ENCODE peak calls at places on chromosome 20, in five cellular contexts. C is aorta, V is HT1080, Z is AML-193, U is T1000. L is an unnamed sample.

GRCh38 chr20:1664911-1665310 is 7.3 kb upstream of the SIRPG start:
- DNase-seq in C (no peak), V (no peak), Z (no peak), U (no peak), L (no peak)

GRCh38 chr20:11153819-11154218 is 480.0 kb upstream of the JAG1 start:
- DNase-seq in Z (no peak), V (no peak), C (no peak), U (no peak), L (no peak)

GRCh38 chr20:58227391-58228102 is 906 bp downstream of the ANKRD60 start:
- DNase-seq in Z (no peak), V (no peak), C (no peak), U (no peak), L (no peak)

GRCh38 chr20:63032861-63033634 is 26.3 kb upstream of the BHLHE23 start:
- DNase-seq in V (no peak), C (peak), Z (no peak), U (no peak), L (no peak)

GRCh38 chr20:41738584-41739193 is 120.5 kb upstream of the CHD6 start:
- DNase-seq in U (no peak), C (no peak), V (peak), Z (peak), L (peak)

GRCh38 chr20:19764207-19764606 is 6.1 kb downstream of the RIN2 start:
- DNase-seq in V (no peak), Z (no peak), U (no peak), C (no peak), L (no peak)

GRCh38 chr20:28562510-28562898 is 2695.0 kb upstream of the DEFB115 start:
- DNase-seq in U (no peak), C (no peak), V (peak), Z (no peak), L (no peak)

GRCh38 chr20:31474097-31474436 is 860 bp downstream of the DEFB124 start:
- DNase-seq in C (no peak), V (no peak), U (no peak), Z (no peak), L (no peak)

GRCh38 chr20:41632896-41633295 is 14.7 kb upstream of the CHD6 start:
- DNase-seq in V (peak), C (no peak), U (no peak), Z (peak), L (no peak)

GRCh38 chr20:32004963-32005362 is 5.3 kb upstream of the CCM2L start:
- DNase-seq in U (no peak), C (no peak), Z (peak), V (peak), L (no peak)

GRCh38 chr20:13525225-13525940 is 113.3 kb downstream of the TASP1 start:
- DNase-seq in U (peak), Z (no peak), C (no peak), V (peak), L (no peak)

GRCh38 chr20:41650221-41650948 is 32.2 kb upstream of the CHD6 start:
- DNase-seq in V (no peak), C (no peak), U (no peak), Z (no peak), L (no peak)

GRCh38 chr20:49384437-49385434 is 97.7 kb downstream of the KCNB1 start:
- DNase-seq in C (peak), V (peak), U (no peak), Z (peak), L (peak)

GRCh38 chr20:62578294-62578897 is 63.9 kb upstream of the SLCO4A1 start:
- DNase-seq in C (no peak), Z (no peak), V (peak), U (no peak), L (no peak)

GRCh38 chr20:62480318-62480717 is 4.5 kb upstream of the GATA5 start:
- DNase-seq in V (no peak), C (no peak), U (no peak), Z (no peak), L (no peak)

GRCh38 chr20:43988451-43988850 is 73.8 kb downstream of the TOX2 start:
- DNase-seq in V (no peak), U (no peak), C (no peak), Z (no peak), L (no peak)

GRCh38 chr20:46299078-46299477 is 9.2 kb downstream of the CDH22 start:
- DNase-seq in C (no peak), V (no peak), U (no peak), Z (no peak), L (no peak)

GRCh38 chr20:8853805-8854338 is 215.0 kb upstream of the PLCB4 start:
- DNase-seq in U (no peak), C (no peak), V (peak), Z (peak), L (peak)

GRCh38 chr20:37849169-37849568 is 53.8 kb upstream of the VSTM2L start:
- DNase-seq in Z (no peak), V (no peak), C (no peak), U (no peak), L (no peak)

GRCh38 chr20:47356220-47356525 is 326 bp downstream of the ZMYND8 start:
- DNase-seq in V (no peak), Z (no peak), C (no peak), U (no peak), L (no peak)

GRCh38 chr20:57865266-57865665 is 155.5 kb upstream of the PMEPA1 start:
- DNase-seq in U (no peak), Z (no peak), V (no peak), C (no peak), L (no peak)

GRCh38 chr20:19888269-19888669 is 128.9 kb upstream of the NAA20 start:
- DNase-seq in V (no peak), U (no peak), Z (no peak), C (no peak), L (no peak)

GRCh38 chr20:36544134-36545018 is 3.1 kb downstream of the MYL9 start:
- DNase-seq in V (peak), Z (no peak), C (peak), U (peak), L (peak)